ENCODE peak calls at places on chromosomes 11 and 22, in eight cellular contexts. X is cardiac muscle cell; N is CD4-positive, alpha-beta T cell; D is CD4-positive, alpha-beta memory T cell; F is suprapubic skin; P is OCI-LY7; W is CD8-positive, alpha-beta T cell; S is colonic mucosa. Z is an unnamed sample.

GRCh38 chr11:115656684-115657083 is 152.5 kb upstream of the CADM1 start:
- DNase-seq in X (no peak), N (no peak), D (no peak), F (no peak), P (no peak), W (no peak), S (peak; percentile 72), Z (no peak)

GRCh38 chr22:20238567-20239062 is 29.5 kb downstream of the RTN4R start:
- DNase-seq in X (no peak), N (peak; percentile 51), D (peak; percentile 57), F (no peak), P (peak; percentile 63), W (peak; percentile 31), S (peak; percentile 32), Z (peak; percentile 67)

GRCh38 chr22:37233751-37234631 is 10.1 kb downstream of the RAC2 start:
- DNase-seq in X (peak; percentile 22), N (no peak), D (no peak), F (no peak), P (no peak), W (no peak), S (no peak), Z (peak; percentile 40)

GRCh38 chr11:31870609-31871309 is 59.6 kb upstream of the PAX6 start:
- DNase-seq in X (peak; percentile 46), N (no peak), D (no peak), F (no peak), P (no peak), W (peak; percentile 3), S (peak; percentile 37), Z (peak; percentile 19)

GRCh38 chr11:45538363-45538762 is 127.1 kb downstream of the CHST1 start:
- DNase-seq in X (peak; percentile 47), N (no peak), D (no peak), F (no peak), P (no peak), W (no peak), S (no peak), Z (peak; percentile 22)

GRCh38 chr11:118908931-118909618 is 16.7 kb downstream of the BCL9L start:
- DNase-seq in X (peak; percentile 95), N (no peak), D (peak; percentile 46), F (peak; percentile 82), P (no peak), W (no peak), S (peak; percentile 66), Z (peak; percentile 94)

GRCh38 chr22:39220450-39220849 is 24.3 kb downstream of the PDGFB start:
- DNase-seq in X (no peak), N (no peak), D (no peak), F (peak; percentile 46), P (no peak), W (no peak), S (no peak), Z (no peak)

GRCh38 chr11:1632053-1632714 is 2.6 kb downstream of the KRTAP5-5 start:
- DNase-seq in X (no peak), N (no peak), D (no peak), F (no peak), P (no peak), W (no peak), S (no peak), Z (peak; percentile 34)

GRCh38 chr11:11382858-11383532 is 29.9 kb upstream of the CSNK2A3 start:
- DNase-seq in X (no peak), N (no peak), D (no peak), F (no peak), P (no peak), W (no peak), S (no peak), Z (no peak)

GRCh38 chr22:22902247-22902962 is 14.8 kb downstream of the IGLL5 start:
- DNase-seq in X (no peak), N (no peak), D (no peak), F (no peak), P (no peak), W (no peak), S (no peak), Z (peak; percentile 42)

GRCh38 chr11:115580416-115580815 is 76.2 kb upstream of the CADM1 start:
- DNase-seq in X (no peak), N (no peak), D (no peak), F (no peak), P (no peak), W (no peak), S (no peak), Z (no peak)

GRCh38 chr22:20750461-20751184 is 23.3 kb upstream of the SERPIND1 start:
- DNase-seq in X (peak; percentile 84), N (peak; percentile 7), D (no peak), F (no peak), P (no peak), W (no peak), S (peak; percentile 46), Z (peak; percentile 82)

DNA sequence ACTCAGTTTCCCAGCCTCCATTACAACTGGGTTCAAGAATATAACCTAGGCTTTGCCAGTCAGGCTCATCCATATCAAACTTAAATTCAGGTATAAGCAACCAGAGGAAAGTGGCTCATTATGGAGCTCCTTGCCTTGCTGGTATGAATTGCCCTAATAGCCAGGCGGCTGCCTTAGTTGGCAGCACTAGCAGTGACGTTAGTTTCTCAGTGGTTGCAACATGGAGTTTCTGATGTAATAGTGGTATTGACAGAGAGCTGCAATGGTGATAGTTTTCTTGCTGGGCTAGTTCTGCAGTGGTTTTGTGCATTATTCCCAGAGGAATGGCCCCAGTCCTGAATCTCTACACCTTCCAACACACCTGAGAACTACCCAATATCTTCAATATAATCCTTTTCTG is 3.8 kb upstream of the TMEM123 start:
- DNase-seq in X (peak; percentile 82), N (no peak), D (no peak), F (no peak), P (no peak), W (no peak), S (no peak), Z (no peak)
- H3K27ac ChIP-seq in X (no peak overlapping the region), N (no peak overlapping the region), D (no peak overlapping the region), F (peak overlapping the region; percentile 21), P (no peak overlapping the region), W (no peak overlapping the region), S (no peak overlapping the region), Z (no peak overlapping the region)

GRCh38 chr22:49232319-49233067 is 595.2 kb downstream of the BRD1 start:
- DNase-seq in X (no peak), N (no peak), D (no peak), F (peak; percentile 43), P (no peak), W (no peak), S (no peak), Z (no peak)

GRCh38 chr22:49224243-49224642 is 603.4 kb downstream of the BRD1 start:
- DNase-seq in X (no peak), N (no peak), D (no peak), F (no peak), P (no peak), W (no peak), S (no peak), Z (no peak)

GRCh38 chr22:49230194-49230577 is 597.5 kb downstream of the BRD1 start:
- DNase-seq in X (no peak), N (no peak), D (no peak), F (peak; percentile 33), P (no peak), W (no peak), S (no peak), Z (no peak)

GRCh38 chr22:49229483-49230193 is 598.0 kb downstream of the BRD1 start:
- DNase-seq in X (no peak), N (no peak), D (no peak), F (peak; percentile 29), P (no peak), W (no peak), S (no peak), Z (no peak)

DNA sequence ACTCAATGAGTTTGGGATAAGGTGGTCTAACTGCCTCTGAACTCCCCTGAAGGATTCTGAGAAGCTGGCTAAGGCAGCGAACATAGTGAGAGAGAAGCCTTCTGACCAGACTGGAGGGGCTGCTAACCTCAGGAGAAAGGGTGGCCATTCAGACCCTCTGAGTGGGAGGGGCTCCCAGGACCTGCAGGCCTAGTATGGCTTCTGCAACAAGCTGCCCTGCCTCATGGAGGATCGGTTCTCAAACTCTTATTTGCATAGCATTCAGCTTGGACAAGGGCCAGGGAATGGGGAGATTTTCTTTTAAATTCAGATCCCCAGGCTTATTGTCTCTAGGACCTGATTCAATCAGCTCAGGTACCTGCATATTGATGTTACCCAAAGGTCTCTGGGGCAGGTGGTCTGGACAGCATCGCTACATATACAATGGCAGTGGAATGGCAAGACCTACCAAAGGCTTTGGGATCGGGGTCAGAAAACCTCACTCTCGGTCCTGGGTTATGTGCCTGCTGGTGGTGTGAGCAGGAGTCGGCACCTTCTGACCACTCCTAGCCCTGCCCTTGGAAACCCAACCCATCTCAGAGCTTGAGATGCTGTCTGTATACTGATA is 599.1 kb downstream of the BRD1 start:
- DNase-seq in X (no peak), N (no peak), D (no peak), F (peak; percentile 26), P (no peak), W (no peak), S (no peak), Z (no peak)
- H3K9me3 ChIP-seq in X (no peaks in the 10 kb centered on the region), N (no peaks in the 10 kb centered on the region), D (no peaks in the 10 kb centered on the region), F (no peaks in the 10 kb centered on the region), P (no peaks in the 10 kb centered on the region), W (no peaks in the 10 kb centered on the region), S (no peaks in the 10 kb centered on the region), Z (no peaks in the 10 kb centered on the region)

GRCh38 chr22:35448552-35448922 is 48.6 kb downstream of the MCM5 start:
- DNase-seq in X (no peak), N (no peak), D (no peak), F (no peak), P (no peak), W (no peak), S (no peak), Z (no peak)

GRCh38 chr22:35444685-35445399 is 44.9 kb downstream of the MCM5 start:
- DNase-seq in X (no peak), N (no peak), D (no peak), F (no peak), P (no peak), W (no peak), S (no peak), Z (no peak)

GRCh38 chr22:35445933-35446332 is 46.0 kb downstream of the MCM5 start:
- DNase-seq in X (peak; percentile 17), N (no peak), D (no peak), F (no peak), P (no peak), W (no peak), S (no peak), Z (no peak)

GRCh38 chr22:35443790-35444684 is 44.1 kb downstream of the MCM5 start:
- DNase-seq in X (no peak), N (no peak), D (no peak), F (no peak), P (no peak), W (no peak), S (no peak), Z (no peak)

DNA sequence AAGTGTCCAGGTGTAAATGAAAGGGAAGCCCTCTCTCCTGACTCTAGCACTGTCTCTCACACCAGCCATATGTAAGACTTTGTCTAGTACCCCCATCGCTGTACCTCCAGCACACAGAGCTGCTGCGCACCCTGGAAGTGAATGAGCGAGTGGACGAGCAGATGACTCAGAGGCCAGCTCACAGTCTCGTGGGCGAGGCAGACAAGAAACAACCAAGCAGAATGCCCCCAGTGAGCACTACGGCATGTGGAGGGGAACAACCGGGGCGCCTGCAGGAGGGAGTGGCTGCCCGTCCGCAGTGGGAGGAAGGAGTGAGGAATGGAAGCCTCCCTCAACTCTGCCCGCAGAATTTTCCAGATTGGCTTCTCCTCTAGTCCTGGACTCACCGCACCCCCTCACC is 46.4 kb downstream of the MCM5 start:
- DNase-seq in X (peak; percentile 86), N (no peak), D (no peak), F (no peak), P (no peak), W (no peak), S (no peak), Z (no peak)
- H3K27ac ChIP-seq in X (no peak overlapping the region), N (no peak overlapping the region), D (no peak overlapping the region), F (no peak overlapping the region), P (no peak overlapping the region), W (no peak overlapping the region), S (peak overlapping the region; percentile 22), Z (no peak overlapping the region)

GRCh38 chr11:88229303-88229702 is 54.1 kb upstream of the RAB38 start:
- DNase-seq in X (no peak), N (no peak), D (no peak), F (no peak), P (no peak), W (no peak), S (no peak), Z (no peak)
- H3K9me3 ChIP-seq in X (no peaks in the 10 kb centered on the region), N (peaks cover 33% of the 10 kb centered on the region), D (no peaks in the 10 kb centered on the region), F (peaks cover 7% of the 10 kb centered on the region), P (peaks cover 24% of the 10 kb centered on the region), W (no peaks in the 10 kb centered on the region), S (no peaks in the 10 kb centered on the region), Z (peaks cover 11% of the 10 kb centered on the region)